ENCODE peak calls at places on chromosomes 12 and 14, in eight cellular contexts. L is upper lobe of right lung, N is A549, D is OCI-LY7, T is WTC11, F is GM20000, E is lung, V is endothelial cell. C is an unnamed sample.

GRCh38 chr12:65334534-65334933 is 56.1 kb downstream of the MSRB3 start:
- DNase-seq in V (no peak), D (no peak), N (no peak), T (no peak), L (no peak), F (no peak), E (no peak), C (no peak)

GRCh38 chr14:103820382-103820781 is 27.0 kb downstream of the PPP1R13B start:
- DNase-seq in N (no peak), F (no peak), D (no peak), T (no peak), E (no peak), L (no peak), V (no peak), C (no peak)

GRCh38 chr14:91837076-91837475 is 30.3 kb downstream of the TC2N start:
- DNase-seq in E (no peak), T (no peak), D (no peak), F (no peak), V (no peak), L (no peak), N (no peak), C (no peak)

GRCh38 chr12:124720687-124721500 is 142.8 kb downstream of the SCARB1 start:
- DNase-seq in E (no peak), F (no peak), L (no peak), T (no peak), N (no peak), V (no peak), D (no peak), C (no peak)

GRCh38 chr14:68527329-68527851 is 265.5 kb downstream of the ZFP36L1 start:
- DNase-seq in F (no peak), E (no peak), N (no peak), V (no peak), T (no peak), D (no peak), L (no peak), C (no peak)

GRCh38 chr14:64732536-64733120 is 28.4 kb downstream of the PLEKHG3 start:
- DNase-seq in V (no peak), N (no peak), E (no peak), D (no peak), L (peak), T (no peak), F (no peak), C (no peak)

GRCh38 chr12:133204264-133204603 is 22.9 kb downstream of the ZNF268 start:
- DNase-seq in L (no peak), T (no peak), V (no peak), E (no peak), F (no peak), D (no peak), N (no peak), C (no peak)

GRCh38 chr12:120013659-120014380 is 24.8 kb downstream of the BICDL1 start:
- DNase-seq in T (no peak), E (no peak), L (no peak), V (no peak), D (no peak), N (peak), F (peak), C (peak)

GRCh38 chr12:128961308-128961923 is 108.1 kb downstream of the GLT1D1 start:
- DNase-seq in N (no peak), V (no peak), F (no peak), D (no peak), L (no peak), T (no peak), E (no peak), C (no peak)

GRCh38 chr14:21852061-21852664 is 178.5 kb upstream of the OR4E1 start:
- DNase-seq in F (peak), T (peak), L (no peak), V (peak), N (no peak), D (peak), E (no peak), C (peak)

GRCh38 chr12:28296287-28296686 is 106.0 kb downstream of the CCDC91 start:
- DNase-seq in V (no peak), N (no peak), T (no peak), F (no peak), E (no peak), D (no peak), L (no peak), C (no peak)

GRCh38 chr12:54460317-54460935 is 13.0 kb downstream of the GTSF1 start:
- DNase-seq in D (no peak), F (no peak), E (no peak), T (no peak), V (no peak), N (no peak), L (no peak), C (no peak)
- TF ChIP-seq CTCF in D (peak), F (no peak), E (no peak), T (no peak), V (no peak), N (no peak), L (no peak), C (no peak)

GRCh38 chr14:73785336-73785833 is 66.2 kb upstream of the PTGR2 start:
- DNase-seq in L (no peak), T (no peak), F (no peak), E (no peak), V (peak), D (peak), N (no peak), C (no peak)

GRCh38 chr14:73786942-73787759 is 64.5 kb upstream of the PTGR2 start:
- DNase-seq in T (peak), L (peak), D (peak), F (peak), V (peak), N (no peak), E (peak), C (peak)

GRCh38 chr14:73784988-73785313 is 66.7 kb upstream of the PTGR2 start:
- DNase-seq in N (no peak), D (no peak), T (no peak), F (no peak), V (no peak), E (no peak), L (no peak), C (no peak)

GRCh38 chr14:73786632-73786941 is 65.0 kb upstream of the PTGR2 start:
- DNase-seq in T (peak), N (no peak), E (no peak), D (peak), L (peak), F (peak), V (peak), C (peak)

GRCh38 chr14:73785834-73786631 is 65.6 kb upstream of the PTGR2 start:
- DNase-seq in L (peak), E (peak), F (peak), D (peak), N (peak), T (peak), V (peak), C (peak)
- TF ChIP-seq CTCF in L (peak), E (no peak), F (no peak), D (peak), N (no peak), T (no peak), V (no peak), C (peak)

GRCh38 chr12:67268335-67268895 is 743 bp upstream of the CAND1 start:
- DNase-seq in D (peak), L (peak), E (peak), F (peak), V (peak), T (peak), N (peak), C (peak)

GRCh38 chr12:67271976-67272375 is 2.8 kb downstream of the CAND1 start:
- DNase-seq in F (no peak), D (no peak), E (no peak), V (no peak), L (no peak), N (no peak), T (no peak), C (no peak)

GRCh38 chr12:67270622-67271021 is 1.5 kb downstream of the CAND1 start:
- DNase-seq in L (no peak), F (no peak), E (no peak), D (no peak), N (no peak), V (no peak), T (no peak), C (no peak)

GRCh38 chr12:67269632-67270578 is 747 bp downstream of the CAND1 start:
- DNase-seq in N (peak), T (peak), F (peak), E (peak), V (peak), L (peak), D (peak), C (peak)

DNA sequence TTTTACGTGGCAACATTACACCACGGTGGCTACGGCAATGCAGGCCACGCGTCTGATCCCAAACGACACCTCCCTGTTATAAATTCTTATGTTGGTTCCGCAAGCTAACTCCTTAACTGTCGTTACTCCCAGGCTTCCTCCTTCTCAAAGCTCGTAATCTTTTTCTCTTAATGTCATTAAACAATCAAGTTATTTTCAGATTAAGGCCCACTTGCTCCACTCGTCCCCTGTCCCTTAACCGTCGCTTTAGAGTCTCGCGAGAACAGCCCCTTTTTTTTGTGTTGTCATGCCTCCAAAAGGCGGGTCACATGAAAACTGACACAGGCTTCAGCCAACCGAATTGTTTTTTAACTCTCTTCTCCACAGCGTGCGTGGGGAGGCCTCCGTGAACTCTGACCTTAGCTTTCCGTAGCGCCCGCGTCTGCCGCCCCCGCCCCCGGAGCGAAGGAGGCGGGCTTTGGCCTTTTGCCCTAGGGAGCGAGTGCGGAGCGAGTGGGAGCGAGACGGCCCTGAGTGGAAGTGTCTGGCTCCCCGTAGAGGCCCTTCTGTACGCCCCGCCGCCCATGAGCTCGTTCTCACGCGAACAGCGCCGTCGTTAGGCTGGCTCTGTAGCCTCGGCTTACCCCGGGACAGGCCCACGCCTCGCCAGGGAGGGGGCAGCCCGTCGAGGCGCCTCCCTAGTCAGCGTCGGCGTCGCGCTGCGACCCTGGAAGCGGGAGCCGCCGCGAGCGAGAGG is at the start of gene CAND1:
- DNase-seq in T (peak), F (peak), N (peak), D (peak), V (peak), L (peak), E (peak), C (peak)
- TF ChIP-seq CTCF in T (no peak), F (no peak), N (peak), D (peak), V (no peak), L (no peak), E (no peak), C (no peak)

DNA sequence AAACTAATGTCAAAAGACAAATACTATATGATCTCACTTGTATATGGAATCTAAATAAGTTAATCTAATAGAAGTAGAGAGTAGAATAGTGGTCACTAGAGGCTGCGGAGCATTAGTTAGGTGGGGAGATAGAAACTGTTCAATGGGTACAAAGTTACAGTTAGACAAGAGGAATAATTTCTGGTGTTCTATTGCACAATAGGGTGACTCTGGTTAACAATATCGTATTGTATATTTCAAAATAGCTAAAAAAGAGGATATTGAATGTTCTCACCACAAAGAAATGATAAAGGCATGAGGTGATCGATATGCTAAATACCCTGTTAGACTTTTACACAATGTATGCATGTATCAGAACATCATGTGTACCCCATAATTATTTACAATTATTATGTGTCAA is 42.9 kb downstream of the IGF1 start:
- DNase-seq in E (no peak), F (no peak), V (no peak), T (no peak), L (no peak), N (no peak), D (no peak), C (no peak)
- TF ChIP-seq CTCF in E (no peak), F (no peak), V (no peak), T (no peak), L (no peak), N (no peak), D (no peak), C (no peak)

GRCh38 chr12:112179936-112180335 is 54.6 kb downstream of the TRAFD1 start:
- DNase-seq in E (no peak), D (no peak), N (no peak), T (no peak), F (no peak), V (no peak), L (no peak), C (no peak)
- TF ChIP-seq CTCF in E (no peak), D (no peak), N (no peak), T (no peak), F (no peak), V (no peak), L (no peak), C (no peak)

GRCh38 chr14:52015411-52016030 is 26.2 kb downstream of the RTRAF start:
- DNase-seq in L (no peak), N (peak), D (peak), T (peak), V (peak), F (no peak), E (no peak), C (peak)
- TF ChIP-seq CTCF in L (peak), N (peak), D (peak), T (no peak), V (peak), F (no peak), E (no peak), C (no peak)

C was measured in activated CD8-positive, alpha-beta T cell treated with anti-CD3 and anti-CD28 coated beads for 36 hours.